ENCODE peak calls at places on chromosomes 7 and 10, in four cellular contexts. C, Z, H and T are unnamed samples.

GRCh38 chr10:117553171-117553814 is 10.7 kb downstream of the EMX2 start:
- DNase-seq in C (no peak), Z (no peak), H (no peak), T (no peak)

GRCh38 chr10:22320591-22321155 is at the start of gene BMI1:
- DNase-seq in C (no peak), Z (peak), H (peak), T (no peak)

GRCh38 chr10:191703-192518 is 56.7 kb downstream of the ZMYND11 start:
- DNase-seq in C (no peak), Z (peak), H (no peak), T (no peak)

GRCh38 chr7:91266067-91266930 is 2.1 kb downstream of the FZD1 start:
- DNase-seq in C (no peak), Z (no peak), H (no peak), T (no peak)

GRCh38 chr7:7931626-7932025 is 37.0 kb upstream of the GLCCI1 start:
- DNase-seq in C (no peak), Z (no peak), H (no peak), T (no peak)

GRCh38 chr7:80288175-80289122 is 153.8 kb downstream of the GNAI1 start:
- DNase-seq in C (no peak), Z (peak), H (no peak), T (no peak)

GRCh38 chr10:3471927-3472704 is 299.5 kb upstream of the PITRM1 start:
- DNase-seq in C (no peak), Z (no peak), H (no peak), T (no peak)

GRCh38 chr7:28984631-28985030 is 26.5 kb upstream of the TRIL start:
- DNase-seq in C (no peak), Z (no peak), H (peak), T (no peak)

GRCh38 chr10:132946311-132946710 is 3.9 kb upstream of the CFAP46 start:
- DNase-seq in C (no peak), Z (no peak), H (no peak), T (no peak)

GRCh38 chr10:47268696-47269095 is 31.3 kb upstream of the GDF10 start:
- DNase-seq in C (no peak), Z (no peak), H (no peak), T (no peak)

GRCh38 chr10:96720422-96721206 is at the start of gene PIK3AP1:
- DNase-seq in C (no peak), Z (no peak), H (peak), T (no peak)

GRCh38 chr7:151132461-151133205 is 34.9 kb downstream of the GBX1 start:
- DNase-seq in C (no peak), Z (no peak), H (no peak), T (no peak)

GRCh38 chr10:11086177-11086576 is 68.5 kb downstream of the CELF2 start:
- DNase-seq in C (no peak), Z (no peak), H (no peak), T (no peak)

GRCh38 chr7:121605297-121605640 is 209.2 kb upstream of the FAM3C start:
- DNase-seq in C (no peak), Z (peak), H (no peak), T (no peak)

GRCh38 chr10:11504566-11505285 is 106.7 kb downstream of the USP6NL start:
- DNase-seq in C (no peak), Z (no peak), H (no peak), T (no peak)

GRCh38 chr7:82234457-82235049 is 209.0 kb downstream of the CACNA2D1 start:
- DNase-seq in C (peak), Z (peak), H (peak), T (peak)

GRCh38 chr7:30027065-30027456 is 559 bp upstream of the FKBP14 start:
- DNase-seq in C (no peak), Z (peak), H (no peak), T (peak)

GRCh38 chr10:59222788-59223187 is 46.3 kb downstream of the PHYHIPL start:
- DNase-seq in C (no peak), Z (peak), H (no peak), T (no peak)

GRCh38 chr10:72847681-72848080 is 45.9 kb upstream of the OIT3 start:
- DNase-seq in C (no peak), Z (no peak), H (no peak), T (no peak)
- TF ChIP-seq TCF7L2 in C (no peak), Z (no peak), H (no peak), T (no peak)

DNA sequence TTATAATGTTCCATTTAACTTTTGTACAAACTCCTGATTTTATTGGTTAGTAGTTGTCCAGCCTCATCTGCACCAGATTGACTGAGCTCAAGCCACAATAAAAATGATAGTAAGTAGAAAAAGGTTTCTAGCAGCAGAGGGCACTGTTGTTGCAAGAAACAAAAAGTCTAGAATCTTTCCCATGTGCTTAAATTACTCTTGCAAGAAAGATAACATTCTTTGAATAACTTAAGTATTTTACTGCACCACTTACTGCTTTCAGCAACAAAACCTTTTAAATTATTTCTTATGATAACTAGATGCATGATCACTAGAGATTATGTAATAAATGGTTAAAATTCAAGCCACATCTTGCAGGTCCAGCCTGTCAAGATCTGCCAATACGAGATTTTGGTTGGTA is 27.0 kb downstream of the LMOD2 start:
- DNase-seq in C (peak), Z (peak), H (peak), T (peak)
- TF ChIP-seq TCF7L2 in C (no peak), Z (no peak), H (no peak), T (no peak)

DNA sequence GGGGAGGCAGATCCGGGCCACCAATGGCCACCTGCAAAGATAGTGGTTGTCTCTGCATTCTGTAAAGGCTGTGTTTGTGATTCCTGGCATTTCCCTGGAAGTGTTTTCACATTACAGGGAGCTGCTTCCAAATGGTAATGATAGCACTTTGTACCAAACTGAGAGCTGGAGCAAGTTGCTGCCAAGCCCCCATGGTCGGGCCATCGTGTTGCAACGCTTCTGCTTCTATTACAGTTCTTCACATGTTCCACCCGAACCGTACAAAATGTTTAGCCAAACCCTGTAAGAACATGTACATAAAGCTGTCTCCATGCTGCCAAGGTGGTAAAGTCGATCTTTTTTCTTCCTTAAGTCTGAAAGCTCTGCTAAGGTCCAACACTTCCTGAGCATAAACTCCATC is 397.7 kb upstream of the NFE2L3 start:
- DNase-seq in C (no peak), Z (no peak), H (no peak), T (no peak)
- TF ChIP-seq TCF7L2 in C (no peak), Z (no peak), H (no peak), T (no peak)

DNA sequence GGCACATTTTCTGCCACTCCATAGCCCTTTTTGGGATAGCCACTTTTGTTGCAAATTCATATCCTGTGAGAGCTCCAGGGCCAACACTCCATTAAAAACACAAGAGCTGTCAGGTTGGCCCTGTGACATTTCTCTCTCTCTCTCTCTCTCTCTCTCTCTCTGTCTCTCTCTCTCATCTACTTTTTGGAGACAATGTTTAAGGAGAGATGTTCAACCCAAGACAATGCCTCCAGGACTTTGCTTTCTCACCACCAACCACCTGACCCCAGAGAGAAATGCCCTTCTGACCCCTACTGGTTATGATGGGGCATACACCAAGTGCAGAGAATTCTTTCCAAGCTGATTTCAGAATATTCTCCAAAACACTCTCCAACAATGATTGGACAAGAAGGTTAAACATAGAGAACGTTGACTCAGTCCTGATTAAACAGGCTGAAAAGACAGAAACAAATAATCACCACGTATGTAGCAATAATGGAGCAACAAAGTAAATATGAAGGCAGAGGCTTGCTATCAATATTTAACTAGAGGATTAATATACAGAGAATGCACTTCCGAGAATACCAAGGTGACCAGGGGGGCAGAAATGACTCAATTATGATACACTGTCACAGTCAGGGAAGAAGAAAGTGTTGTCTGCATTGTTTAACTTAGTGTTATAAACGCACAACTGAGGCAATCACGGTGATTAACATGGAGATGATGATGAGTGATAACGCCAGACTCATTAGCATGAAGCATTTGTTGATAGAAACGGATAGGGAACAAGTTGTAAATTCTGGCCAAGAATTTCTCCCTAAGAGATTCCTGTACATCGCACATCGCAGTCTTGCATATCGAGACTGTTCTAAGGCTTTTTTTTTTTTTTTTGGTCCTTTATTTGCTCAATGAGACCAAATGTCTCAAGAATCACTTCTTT is 178.5 kb downstream of the NRP1 start:
- DNase-seq in C (no peak), Z (peak), H (peak), T (peak)
- TF ChIP-seq TCF7L2 in C (no peak), Z (no peak), H (no peak), T (no peak)

GRCh38 chr7:135334830-135335543 is 101.3 kb downstream of the STRA8 start:
- DNase-seq in C (no peak), Z (no peak), H (no peak), T (no peak)
- TF ChIP-seq TCF7L2 in C (no peak), Z (no peak), H (no peak), T (no peak)

GRCh38 chr7:128889121-128889520 is 21.4 kb downstream of the KCP start:
- DNase-seq in C (no peak), Z (no peak), H (no peak), T (no peak)
- TF ChIP-seq TCF7L2 in C (no peak), Z (no peak), H (no peak), T (no peak)

GRCh38 chr7:149133311-149133710 is 7.2 kb upstream of the ZNF425 start:
- DNase-seq in C (no peak), Z (no peak), H (no peak), T (no peak)
- TF ChIP-seq TCF7L2 in C (no peak), Z (no peak), H (no peak), T (no peak)

GRCh38 chr7:5699951-5700384 is 81.5 kb downstream of the RNF216 start:
- DNase-seq in C (no peak), Z (no peak), H (no peak), T (no peak)

GRCh38 chr7:5699467-5699866 is 82.0 kb downstream of the RNF216 start:
- DNase-seq in C (no peak), Z (no peak), H (no peak), T (no peak)

GRCh38 chr7:5700391-5700985 is 81.0 kb downstream of the RNF216 start:
- DNase-seq in C (no peak), Z (no peak), H (no peak), T (no peak)

GRCh38 chr7:5702876-5703571 is 78.4 kb downstream of the RNF216 start:
- DNase-seq in C (peak), Z (no peak), H (no peak), T (no peak)

GRCh38 chr7:5701085-5701914 is 80.2 kb downstream of the RNF216 start:
- DNase-seq in C (no peak), Z (no peak), H (no peak), T (no peak)
- TF ChIP-seq TCF7L2 in C (no peak), Z (no peak), H (no peak), T (no peak)